ENCODE peak calls at places on chromosomes 16 and 17, in four cellular contexts. P, S, X and Q are unnamed samples.

GRCh38 chr16:75052481-75053211 is 53.8 kb downstream of the ZNRF1 start:
- DNase-seq in P (no peak), S (no peak), X (no peak), Q (no peak)

GRCh38 chr16:67183284-67183626 is 508 bp downstream of the MATCAP1 start:
- DNase-seq in P (no peak), S (no peak), X (no peak), Q (no peak)

GRCh38 chr16:67304006-67304405 is 22.5 kb downstream of the KCTD19 start:
- DNase-seq in P (no peak), S (no peak), X (no peak), Q (no peak)

GRCh38 chr17:17109896-17110295 is 67.6 kb downstream of the MPRIP start:
- DNase-seq in P (no peak), S (peak), X (no peak), Q (no peak)

GRCh38 chr17:11388061-11388460 is 147.0 kb downstream of the SHISA6 start:
- DNase-seq in P (no peak), S (no peak), X (no peak), Q (no peak)

GRCh38 chr17:59844884-59845594 is 47.7 kb downstream of the TUBD1 start:
- DNase-seq in P (no peak), S (no peak), X (no peak), Q (no peak)

GRCh38 chr17:15941781-15942180 is 3.1 kb upstream of the ADORA2B start:
- DNase-seq in P (no peak), S (no peak), X (no peak), Q (no peak)

GRCh38 chr17:16925461-16926060 is 46.4 kb downstream of the TNFRSF13B start:
- DNase-seq in P (no peak), S (peak), X (no peak), Q (no peak)

GRCh38 chr16:5412721-5413120 is 315.1 kb upstream of the EEF2KMT start:
- DNase-seq in P (no peak), S (no peak), X (no peak), Q (no peak)

GRCh38 chr17:31832748-31833147 is 26.3 kb downstream of the COPRS start:
- DNase-seq in P (no peak), S (no peak), X (no peak), Q (no peak)

GRCh38 chr17:68301438-68301959 is 10.2 kb downstream of the ARSG start:
- DNase-seq in P (no peak), S (no peak), X (no peak), Q (no peak)

GRCh38 chr17:78679495-78680395 is 102.3 kb downstream of the CYTH1 start:
- DNase-seq in P (no peak), S (no peak), X (no peak), Q (no peak)

GRCh38 chr17:79777844-79778503 is at the start of gene CBX2:
- DNase-seq in P (peak), S (peak), X (peak), Q (peak)

GRCh38 chr17:75524269-75524970 is 1.1 kb upstream of the LLGL2 start:
- DNase-seq in P (no peak), S (no peak), X (no peak), Q (no peak)

GRCh38 chr17:66426397-66427033 is 124.1 kb downstream of the PRKCA start:
- DNase-seq in P (peak), S (peak), X (no peak), Q (peak)

GRCh38 chr17:77867976-77868713 is 90.4 kb upstream of the TNRC6C start:
- DNase-seq in P (no peak), S (peak), X (no peak), Q (no peak)

GRCh38 chr17:71032746-71033273 is 863.5 kb downstream of the KCNJ2 start:
- DNase-seq in P (no peak), S (no peak), X (no peak), Q (no peak)